ENCODE peak calls at places on chromosomes 12 and 14, in nine cellular contexts. One of them, this sample, is unnamed.
A peak's percentile ranks its signal among the peaks of the same experiment; 100 is the strongest.

GRCh38 chr12:118544569-118544968 is 168.2 kb downstream of the SUDS3 start:
- DNase-seq in CD8-positive, alpha-beta T cell: no peak
- DNase-seq in fibroblast of villous mesenchyme: peak; percentile 40
- DNase-seq in epithelial cell of esophagus: peak; percentile 54
- DNase-seq in GM23338: no peak
- DNase-seq in MCF 10A: peak; percentile 89
- DNase-seq in body of pancreas: no peak
- DNase-seq in tibial artery: no peak
- DNase-seq in chondrocyte: no peak
- DNase-seq in this sample: no peak

GRCh38 chr14:90513151-90514014 is 116.6 kb downstream of the CALM1 start:
- DNase-seq in tibial artery: no peak
- DNase-seq in CD8-positive, alpha-beta T cell: no peak
- DNase-seq in body of pancreas: peak; percentile 93
- DNase-seq in fibroblast of villous mesenchyme: no peak
- DNase-seq in epithelial cell of esophagus: peak; percentile 47
- DNase-seq in GM23338: peak; percentile 75
- DNase-seq in MCF 10A: no peak
- DNase-seq in chondrocyte: no peak
- DNase-seq in this sample: no peak

GRCh38 chr12:65825573-65826512 is 1.6 kb downstream of the HMGA2 start:
- DNase-seq in tibial artery: no peak
- DNase-seq in GM23338: peak; percentile 82
- DNase-seq in body of pancreas: peak; percentile 11
- DNase-seq in chondrocyte: no peak
- DNase-seq in fibroblast of villous mesenchyme: peak; percentile 66
- DNase-seq in CD8-positive, alpha-beta T cell: no peak
- DNase-seq in epithelial cell of esophagus: no peak
- DNase-seq in MCF 10A: peak; percentile 38
- DNase-seq in this sample: no peak

GRCh38 chr14:31897581-31898186 is 179.4 kb upstream of the ARHGAP5 start:
- DNase-seq in body of pancreas: no peak
- DNase-seq in fibroblast of villous mesenchyme: peak; percentile 48
- DNase-seq in GM23338: no peak
- DNase-seq in epithelial cell of esophagus: no peak
- DNase-seq in chondrocyte: no peak
- DNase-seq in CD8-positive, alpha-beta T cell: no peak
- DNase-seq in tibial artery: no peak
- DNase-seq in MCF 10A: no peak
- DNase-seq in this sample: no peak

GRCh38 chr12:53327435-53328042 is 6.1 kb upstream of the AAAS start:
- DNase-seq in MCF 10A: peak; percentile 53
- DNase-seq in CD8-positive, alpha-beta T cell: no peak
- DNase-seq in body of pancreas: no peak
- DNase-seq in GM23338: peak; percentile 47
- DNase-seq in epithelial cell of esophagus: no peak
- DNase-seq in tibial artery: no peak
- DNase-seq in fibroblast of villous mesenchyme: peak; percentile 13
- DNase-seq in chondrocyte: no peak
- DNase-seq in this sample: no peak

GRCh38 chr14:61103541-61104339 is 122.7 kb downstream of the SLC38A6 start:
- DNase-seq in MCF 10A: peak; percentile 91
- DNase-seq in GM23338: peak; percentile 44
- DNase-seq in body of pancreas: peak; percentile 52
- DNase-seq in tibial artery: peak; percentile 76
- DNase-seq in chondrocyte: no peak
- DNase-seq in fibroblast of villous mesenchyme: peak; percentile 96
- DNase-seq in CD8-positive, alpha-beta T cell: no peak
- DNase-seq in epithelial cell of esophagus: peak; percentile 91
- DNase-seq in this sample: peak; percentile 89

GRCh38 chr14:74190910-74191575 is 48.2 kb upstream of the VSX2 start:
- DNase-seq in tibial artery: no peak
- DNase-seq in chondrocyte: no peak
- DNase-seq in MCF 10A: no peak
- DNase-seq in GM23338: no peak
- DNase-seq in epithelial cell of esophagus: no peak
- DNase-seq in fibroblast of villous mesenchyme: no peak
- DNase-seq in CD8-positive, alpha-beta T cell: no peak
- DNase-seq in body of pancreas: no peak
- DNase-seq in this sample: no peak

GRCh38 chr12:121775501-121775900 is 18.0 kb downstream of the RHOF start:
- DNase-seq in CD8-positive, alpha-beta T cell: no peak
- DNase-seq in chondrocyte: no peak
- DNase-seq in MCF 10A: no peak
- DNase-seq in fibroblast of villous mesenchyme: no peak
- DNase-seq in tibial artery: no peak
- DNase-seq in epithelial cell of esophagus: no peak
- DNase-seq in body of pancreas: no peak
- DNase-seq in GM23338: no peak
- DNase-seq in this sample: no peak

GRCh38 chr12:54980341-54980740 is 4.2 kb downstream of the TESPA1 start:
- DNase-seq in tibial artery: no peak
- DNase-seq in MCF 10A: no peak
- DNase-seq in chondrocyte: no peak
- DNase-seq in GM23338: no peak
- DNase-seq in epithelial cell of esophagus: no peak
- DNase-seq in fibroblast of villous mesenchyme: no peak
- DNase-seq in body of pancreas: no peak
- DNase-seq in CD8-positive, alpha-beta T cell: peak; percentile 19
- DNase-seq in this sample: no peak

GRCh38 chr12:27973487-27973890 is 956 bp upstream of the PTHLH start:
- DNase-seq in body of pancreas: no peak
- DNase-seq in fibroblast of villous mesenchyme: peak; percentile 35
- DNase-seq in epithelial cell of esophagus: peak; percentile 95
- DNase-seq in chondrocyte: no peak
- DNase-seq in MCF 10A: peak; percentile 38
- DNase-seq in tibial artery: no peak
- DNase-seq in CD8-positive, alpha-beta T cell: no peak
- DNase-seq in GM23338: peak; percentile 33
- DNase-seq in this sample: no peak

GRCh38 chr14:37048666-37049071 is 123.7 kb downstream of the SLC25A21 start:
- DNase-seq in GM23338: no peak
- DNase-seq in body of pancreas: no peak
- DNase-seq in MCF 10A: peak; percentile 62
- DNase-seq in epithelial cell of esophagus: peak; percentile 86
- DNase-seq in tibial artery: no peak
- DNase-seq in chondrocyte: no peak
- DNase-seq in CD8-positive, alpha-beta T cell: no peak
- DNase-seq in fibroblast of villous mesenchyme: no peak
- DNase-seq in this sample: no peak

GRCh38 chr14:105864651-105865265 is 338.4 kb downstream of the TMEM121 start:
- DNase-seq in epithelial cell of esophagus: no peak
- DNase-seq in MCF 10A: no peak
- DNase-seq in CD8-positive, alpha-beta T cell: no peak
- DNase-seq in chondrocyte: peak; percentile 87
- DNase-seq in GM23338: no peak
- DNase-seq in fibroblast of villous mesenchyme: no peak
- DNase-seq in body of pancreas: no peak
- DNase-seq in tibial artery: peak; percentile 16
- DNase-seq in this sample: no peak

GRCh38 chr12:88444481-88444880 is 135.8 kb downstream of the KITLG start:
- DNase-seq in fibroblast of villous mesenchyme: no peak
- DNase-seq in epithelial cell of esophagus: no peak
- DNase-seq in CD8-positive, alpha-beta T cell: no peak
- DNase-seq in tibial artery: no peak
- DNase-seq in chondrocyte: no peak
- DNase-seq in body of pancreas: no peak
- DNase-seq in MCF 10A: no peak
- DNase-seq in GM23338: no peak
- DNase-seq in this sample: no peak
- TF ChIP-seq CTCF in fibroblast of villous mesenchyme: no peak
- TF ChIP-seq CTCF in epithelial cell of esophagus: no peak
- TF ChIP-seq CTCF in CD8-positive, alpha-beta T cell: no peak
- TF ChIP-seq CTCF in tibial artery: no peak
- TF ChIP-seq CTCF in chondrocyte: no peak
- TF ChIP-seq CTCF in body of pancreas: no peak
- TF ChIP-seq CTCF in MCF 10A: no peak
- TF ChIP-seq CTCF in GM23338: no peak
- TF ChIP-seq CTCF in this sample: no peak

GRCh38 chr12:52307836-52308806 is 13.1 kb downstream of the KRT83 start:
- DNase-seq in chondrocyte: no peak
- DNase-seq in CD8-positive, alpha-beta T cell: peak; percentile 7
- DNase-seq in epithelial cell of esophagus: peak; percentile 66
- DNase-seq in tibial artery: peak; percentile 55
- DNase-seq in body of pancreas: peak; percentile 61
- DNase-seq in MCF 10A: peak; percentile 30
- DNase-seq in fibroblast of villous mesenchyme: peak; percentile 44
- DNase-seq in GM23338: peak; percentile 89
- DNase-seq in this sample: peak; percentile 8
- TF ChIP-seq CTCF in chondrocyte: peak; percentile 61
- TF ChIP-seq CTCF in CD8-positive, alpha-beta T cell: no peak
- TF ChIP-seq CTCF in epithelial cell of esophagus: peak; percentile 3
- TF ChIP-seq CTCF in tibial artery: peak; percentile 38
- TF ChIP-seq CTCF in body of pancreas: peak; percentile 45
- TF ChIP-seq CTCF in MCF 10A: no peak
- TF ChIP-seq CTCF in fibroblast of villous mesenchyme: peak; percentile 4
- TF ChIP-seq CTCF in GM23338: no peak
- TF ChIP-seq CTCF in this sample: no peak

DNA sequence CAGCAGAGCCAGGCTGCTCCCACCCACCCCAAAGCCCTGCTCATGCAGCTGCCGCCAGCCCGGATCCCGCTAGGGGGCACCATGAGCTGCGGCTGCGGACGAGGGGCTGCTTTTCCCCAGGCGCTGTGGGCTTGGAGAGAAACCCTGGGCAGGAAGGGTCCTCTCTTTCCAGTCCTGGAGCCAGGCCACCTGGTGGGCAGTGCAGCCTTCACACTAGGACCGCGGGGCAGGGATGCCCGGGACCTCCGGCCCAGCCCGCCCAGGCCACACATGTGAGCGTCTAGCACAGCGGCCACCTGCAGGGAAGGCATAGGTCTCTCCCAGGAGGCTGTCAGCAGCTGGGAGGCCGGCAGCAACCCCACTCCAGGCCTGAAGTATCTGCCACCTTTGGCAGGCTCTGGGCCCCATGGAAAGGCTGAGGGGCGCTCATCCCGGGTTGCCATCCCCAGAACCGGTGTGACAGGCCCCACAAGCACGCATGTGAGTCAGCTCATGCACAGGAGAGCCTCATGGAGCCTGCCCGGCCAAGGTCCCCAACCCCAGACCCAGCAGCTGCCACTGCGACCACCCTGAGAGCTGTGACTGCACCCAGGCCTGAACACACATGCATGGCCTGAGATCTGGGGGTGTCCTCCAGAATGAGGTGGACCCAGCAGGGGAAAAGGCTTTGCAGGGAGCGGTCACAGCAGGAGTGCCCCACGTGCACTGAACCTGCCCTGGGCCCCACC is 280.0 kb upstream of the RTL1 start:
- DNase-seq in epithelial cell of esophagus: no peak
- DNase-seq in fibroblast of villous mesenchyme: peak; percentile 6
- DNase-seq in tibial artery: no peak
- DNase-seq in body of pancreas: no peak
- DNase-seq in CD8-positive, alpha-beta T cell: no peak
- DNase-seq in MCF 10A: no peak
- DNase-seq in chondrocyte: peak; percentile 84
- DNase-seq in GM23338: peak; percentile 87
- DNase-seq in this sample: no peak
- TF ChIP-seq CTCF in epithelial cell of esophagus: no peak
- TF ChIP-seq CTCF in fibroblast of villous mesenchyme: peak; percentile 43
- TF ChIP-seq CTCF in tibial artery: no peak
- TF ChIP-seq CTCF in body of pancreas: peak; percentile 29
- TF ChIP-seq CTCF in CD8-positive, alpha-beta T cell: no peak
- TF ChIP-seq CTCF in MCF 10A: no peak
- TF ChIP-seq CTCF in chondrocyte: peak; percentile 74
- TF ChIP-seq CTCF in GM23338: peak; percentile 71
- TF ChIP-seq CTCF in this sample: no peak

DNA sequence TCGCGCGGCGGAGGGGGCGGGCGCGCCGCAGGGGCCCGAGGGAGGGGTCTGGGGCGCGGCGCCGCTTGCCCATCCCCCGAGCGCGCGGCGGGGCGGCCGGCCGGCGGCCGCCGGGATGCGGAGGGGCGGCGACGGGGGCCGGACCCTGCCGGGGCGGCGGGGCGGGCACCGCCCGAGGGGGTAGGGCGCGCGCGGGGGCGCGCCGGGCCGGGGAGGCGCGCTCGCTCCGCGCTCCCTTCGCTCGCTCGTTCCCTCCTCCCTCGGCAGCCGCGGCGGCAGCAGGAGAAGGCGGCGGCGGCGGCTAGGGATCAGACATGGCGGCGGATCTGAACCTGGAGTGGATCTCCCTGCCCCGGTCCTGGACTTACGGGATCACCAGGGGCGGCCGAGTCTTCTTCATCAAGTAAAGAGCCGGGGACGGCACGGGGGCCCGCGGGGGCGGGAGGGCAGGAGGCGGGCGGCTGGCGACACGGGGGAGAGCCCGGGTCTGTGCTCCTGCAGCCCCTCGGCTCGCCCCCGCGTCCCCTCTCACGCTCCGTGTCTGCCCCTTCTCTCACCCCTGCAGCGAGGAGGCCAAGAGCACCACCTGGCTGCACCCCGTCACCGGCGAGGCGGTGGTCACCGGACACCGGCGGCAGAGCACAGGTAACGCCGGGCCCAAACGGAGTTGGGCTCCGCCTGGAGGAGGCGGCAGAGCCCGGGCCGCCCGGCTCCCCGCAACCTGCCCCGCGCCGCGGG is at the start of gene PLEKHA5:
- DNase-seq in body of pancreas: peak; percentile 79
- DNase-seq in fibroblast of villous mesenchyme: peak; percentile 70
- DNase-seq in GM23338: peak; percentile 81
- DNase-seq in chondrocyte: peak; percentile 91
- DNase-seq in tibial artery: peak; percentile 65
- DNase-seq in CD8-positive, alpha-beta T cell: no peak
- DNase-seq in epithelial cell of esophagus: peak; percentile 67
- DNase-seq in MCF 10A: peak; percentile 61
- DNase-seq in this sample: peak; percentile 43
- TF ChIP-seq CTCF in body of pancreas: peak; percentile 49
- TF ChIP-seq CTCF in fibroblast of villous mesenchyme: no peak
- TF ChIP-seq CTCF in GM23338: no peak
- TF ChIP-seq CTCF in chondrocyte: peak; percentile 61
- TF ChIP-seq CTCF in tibial artery: no peak
- TF ChIP-seq CTCF in CD8-positive, alpha-beta T cell: no peak
- TF ChIP-seq CTCF in epithelial cell of esophagus: no peak
- TF ChIP-seq CTCF in MCF 10A: no peak
- TF ChIP-seq CTCF in this sample: no peak

GRCh38 chr12:75525263-75525662 is 13.9 kb upstream of the KRR1 start:
- DNase-seq in chondrocyte: no peak
- DNase-seq in MCF 10A: no peak
- DNase-seq in CD8-positive, alpha-beta T cell: no peak
- DNase-seq in fibroblast of villous mesenchyme: peak; percentile 28
- DNase-seq in tibial artery: no peak
- DNase-seq in epithelial cell of esophagus: no peak
- DNase-seq in GM23338: no peak
- DNase-seq in body of pancreas: no peak
- DNase-seq in this sample: no peak
- TF ChIP-seq CTCF in chondrocyte: peak; percentile 81
- TF ChIP-seq CTCF in MCF 10A: peak; percentile 4
- TF ChIP-seq CTCF in CD8-positive, alpha-beta T cell: no peak
- TF ChIP-seq CTCF in fibroblast of villous mesenchyme: peak; percentile 47
- TF ChIP-seq CTCF in tibial artery: no peak
- TF ChIP-seq CTCF in epithelial cell of esophagus: no peak
- TF ChIP-seq CTCF in GM23338: peak; percentile 15
- TF ChIP-seq CTCF in body of pancreas: no peak
- TF ChIP-seq CTCF in this sample: peak; percentile 65